ENCODE peak calls at places on chromosomes 1 and 21, in nine cellular contexts. One of them, this sample, is unnamed.

GRCh38 chr1:180244840-180245239 is 14.8 kb downstream of the LHX4 start:
- DNase-seq in germinal center: no peak
- DNase-seq in astrocyte: no peak
- DNase-seq in keratinocyte: no peak
- DNase-seq in COR-L47: no peak
- DNase-seq in RWPE1: no peak
- DNase-seq in left cardiac atrium: no peak
- DNase-seq in heart right ventricle: no peak
- DNase-seq in T-helper 9 cell: no peak
- DNase-seq in this sample: no peak

GRCh38 chr21:40846566-40847411 is at the start of gene DSCAM:
- DNase-seq in germinal center: no peak
- DNase-seq in astrocyte: peak; percentile 18
- DNase-seq in keratinocyte: no peak
- DNase-seq in COR-L47: peak; percentile 67
- DNase-seq in RWPE1: peak; percentile 13
- DNase-seq in left cardiac atrium: no peak
- DNase-seq in heart right ventricle: no peak
- DNase-seq in T-helper 9 cell: no peak
- DNase-seq in this sample: no peak

GRCh38 chr21:28737671-28738279 is 254.9 kb downstream of the LTN1 start:
- DNase-seq in germinal center: no peak
- DNase-seq in astrocyte: peak; percentile 18
- DNase-seq in keratinocyte: no peak
- DNase-seq in COR-L47: peak; percentile 73
- DNase-seq in RWPE1: peak; percentile 20
- DNase-seq in left cardiac atrium: no peak
- DNase-seq in heart right ventricle: no peak
- DNase-seq in T-helper 9 cell: no peak
- DNase-seq in this sample: peak; percentile 50

GRCh38 chr1:40394456-40395172 is 21.1 kb downstream of the SMAP2 start:
- DNase-seq in germinal center: no peak
- DNase-seq in astrocyte: peak; percentile 50
- DNase-seq in keratinocyte: no peak
- DNase-seq in COR-L47: no peak
- DNase-seq in RWPE1: no peak
- DNase-seq in left cardiac atrium: no peak
- DNase-seq in heart right ventricle: no peak
- DNase-seq in T-helper 9 cell: no peak
- DNase-seq in this sample: no peak

GRCh38 chr1:206141996-206142395 is 24.8 kb upstream of the AVPR1B start:
- DNase-seq in germinal center: no peak
- DNase-seq in astrocyte: no peak
- DNase-seq in keratinocyte: no peak
- DNase-seq in COR-L47: no peak
- DNase-seq in RWPE1: no peak
- DNase-seq in left cardiac atrium: no peak
- DNase-seq in heart right ventricle: no peak
- DNase-seq in T-helper 9 cell: no peak
- DNase-seq in this sample: no peak

GRCh38 chr1:173914366-173914871 is 2.7 kb downstream of the SERPINC1 start:
- DNase-seq in germinal center: peak; percentile 66
- DNase-seq in astrocyte: no peak
- DNase-seq in keratinocyte: no peak
- DNase-seq in COR-L47: peak; percentile 6
- DNase-seq in RWPE1: peak; percentile 29
- DNase-seq in left cardiac atrium: no peak
- DNase-seq in heart right ventricle: no peak
- DNase-seq in T-helper 9 cell: peak; percentile 5
- DNase-seq in this sample: peak; percentile 19

GRCh38 chr1:109689844-109690405 is 2.3 kb downstream of the GSTM1 start:
- DNase-seq in germinal center: no peak
- DNase-seq in astrocyte: no peak
- DNase-seq in keratinocyte: no peak
- DNase-seq in COR-L47: no peak
- DNase-seq in RWPE1: no peak
- DNase-seq in left cardiac atrium: no peak
- DNase-seq in heart right ventricle: no peak
- DNase-seq in T-helper 9 cell: no peak
- DNase-seq in this sample: no peak

GRCh38 chr1:2787163-2787911 is 14.2 kb downstream of the TTC34 start:
- DNase-seq in germinal center: no peak
- DNase-seq in astrocyte: no peak
- DNase-seq in keratinocyte: no peak
- DNase-seq in COR-L47: no peak
- DNase-seq in RWPE1: no peak
- DNase-seq in left cardiac atrium: no peak
- DNase-seq in heart right ventricle: no peak
- DNase-seq in T-helper 9 cell: no peak
- DNase-seq in this sample: no peak

GRCh38 chr1:54604572-54605370 is 18.6 kb downstream of the FAM151A start:
- DNase-seq in germinal center: peak; percentile 42
- DNase-seq in astrocyte: no peak
- DNase-seq in keratinocyte: no peak
- DNase-seq in COR-L47: peak; percentile 66
- DNase-seq in RWPE1: no peak
- DNase-seq in left cardiac atrium: no peak
- DNase-seq in heart right ventricle: no peak
- DNase-seq in T-helper 9 cell: no peak
- DNase-seq in this sample: no peak

GRCh38 chr1:195663549-195664280 is 944.5 kb downstream of the KCNT2 start:
- DNase-seq in germinal center: no peak
- DNase-seq in astrocyte: peak; percentile 84
- DNase-seq in keratinocyte: peak; percentile 15
- DNase-seq in COR-L47: no peak
- DNase-seq in RWPE1: peak; percentile 82
- DNase-seq in left cardiac atrium: no peak
- DNase-seq in heart right ventricle: no peak
- DNase-seq in T-helper 9 cell: no peak
- DNase-seq in this sample: peak; percentile 78

GRCh38 chr1:69567847-69568434 is at the start of gene LRRC7:
- DNase-seq in germinal center: peak; percentile 5
- DNase-seq in astrocyte: no peak
- DNase-seq in keratinocyte: no peak
- DNase-seq in COR-L47: peak; percentile 74
- DNase-seq in RWPE1: no peak
- DNase-seq in left cardiac atrium: peak; percentile 31
- DNase-seq in heart right ventricle: no peak
- DNase-seq in T-helper 9 cell: no peak
- DNase-seq in this sample: no peak

GRCh38 chr1:174413632-174414031 is 34.1 kb upstream of the GPR52 start:
- DNase-seq in germinal center: no peak
- DNase-seq in astrocyte: no peak
- DNase-seq in keratinocyte: no peak
- DNase-seq in COR-L47: no peak
- DNase-seq in RWPE1: no peak
- DNase-seq in left cardiac atrium: no peak
- DNase-seq in heart right ventricle: no peak
- DNase-seq in T-helper 9 cell: no peak
- DNase-seq in this sample: peak; percentile 42

GRCh38 chr1:23533288-23534130 is 2.5 kb upstream of the E2F2 start:
- DNase-seq in germinal center: no peak
- DNase-seq in astrocyte: no peak
- DNase-seq in keratinocyte: no peak
- DNase-seq in COR-L47: no peak
- DNase-seq in RWPE1: no peak
- DNase-seq in left cardiac atrium: no peak
- DNase-seq in heart right ventricle: no peak
- DNase-seq in T-helper 9 cell: no peak
- DNase-seq in this sample: no peak

GRCh38 chr1:203867816-203868215 is 6.4 kb downstream of the SNRPE start:
- DNase-seq in germinal center: no peak
- DNase-seq in astrocyte: peak; percentile 16
- DNase-seq in keratinocyte: no peak
- DNase-seq in COR-L47: no peak
- DNase-seq in RWPE1: no peak
- DNase-seq in left cardiac atrium: no peak
- DNase-seq in heart right ventricle: no peak
- DNase-seq in T-helper 9 cell: no peak
- DNase-seq in this sample: no peak